ENCODE peak calls at places on chromosomes 2 and 18, in four cellular contexts. One of them, this sample, is unnamed.

GRCh38 chr18:45526120-45526841 is 89.0 kb upstream of the SLC14A2 start:
- DNase-seq in activated naive CD8-positive, alpha-beta T cell treated with anti-CD3 and anti-CD28 coated beads, Interleukin-2, amount 10 ng/mL, durations not matched to agents 7 days and 5 days: no peak
- DNase-seq in activated CD4-positive, alpha-beta T cell treated with anti-CD3 and anti-CD28 coated beads, Interleukin-2, amount 10 ng/mL, durations not matched to agents 7 days and 5 days: no peak
- DNase-seq in pulmonary artery endothelial cell: no peak
- DNase-seq in this sample: no peak

GRCh38 chr2:199379251-199379650 is 78.5 kb downstream of the SATB2 start:
- DNase-seq in activated naive CD8-positive, alpha-beta T cell treated with anti-CD3 and anti-CD28 coated beads, Interleukin-2, amount 10 ng/mL, durations not matched to agents 7 days and 5 days: no peak
- DNase-seq in activated CD4-positive, alpha-beta T cell treated with anti-CD3 and anti-CD28 coated beads, Interleukin-2, amount 10 ng/mL, durations not matched to agents 7 days and 5 days: no peak
- DNase-seq in pulmonary artery endothelial cell: no peak
- DNase-seq in this sample: no peak

GRCh38 chr18:61833978-61834377 is 58.8 kb downstream of the RNF152 start:
- DNase-seq in activated naive CD8-positive, alpha-beta T cell treated with anti-CD3 and anti-CD28 coated beads, Interleukin-2, amount 10 ng/mL, durations not matched to agents 7 days and 5 days: no peak
- DNase-seq in activated CD4-positive, alpha-beta T cell treated with anti-CD3 and anti-CD28 coated beads, Interleukin-2, amount 10 ng/mL, durations not matched to agents 7 days and 5 days: no peak
- DNase-seq in pulmonary artery endothelial cell: no peak
- DNase-seq in this sample: no peak

GRCh38 chr2:85154048-85154753 is 21.0 kb downstream of the TCF7L1 start:
- DNase-seq in activated naive CD8-positive, alpha-beta T cell treated with anti-CD3 and anti-CD28 coated beads, Interleukin-2, amount 10 ng/mL, durations not matched to agents 7 days and 5 days: no peak
- DNase-seq in activated CD4-positive, alpha-beta T cell treated with anti-CD3 and anti-CD28 coated beads, Interleukin-2, amount 10 ng/mL, durations not matched to agents 7 days and 5 days: no peak
- DNase-seq in pulmonary artery endothelial cell: no peak
- DNase-seq in this sample: no peak

GRCh38 chr2:215870088-215870490 is 143.3 kb downstream of the MREG start:
- DNase-seq in activated naive CD8-positive, alpha-beta T cell treated with anti-CD3 and anti-CD28 coated beads, Interleukin-2, amount 10 ng/mL, durations not matched to agents 7 days and 5 days: no peak
- DNase-seq in activated CD4-positive, alpha-beta T cell treated with anti-CD3 and anti-CD28 coated beads, Interleukin-2, amount 10 ng/mL, durations not matched to agents 7 days and 5 days: no peak
- DNase-seq in pulmonary artery endothelial cell: no peak
- DNase-seq in this sample: peak; percentile 79

GRCh38 chr2:19887508-19887907 is 14.3 kb downstream of the TTC32 start:
- DNase-seq in activated naive CD8-positive, alpha-beta T cell treated with anti-CD3 and anti-CD28 coated beads, Interleukin-2, amount 10 ng/mL, durations not matched to agents 7 days and 5 days: no peak
- DNase-seq in activated CD4-positive, alpha-beta T cell treated with anti-CD3 and anti-CD28 coated beads, Interleukin-2, amount 10 ng/mL, durations not matched to agents 7 days and 5 days: no peak
- DNase-seq in pulmonary artery endothelial cell: no peak
- DNase-seq in this sample: no peak

GRCh38 chr18:61589724-61590065 is 256.5 kb downstream of the CDH20 start:
- DNase-seq in activated naive CD8-positive, alpha-beta T cell treated with anti-CD3 and anti-CD28 coated beads, Interleukin-2, amount 10 ng/mL, durations not matched to agents 7 days and 5 days: no peak
- DNase-seq in activated CD4-positive, alpha-beta T cell treated with anti-CD3 and anti-CD28 coated beads, Interleukin-2, amount 10 ng/mL, durations not matched to agents 7 days and 5 days: no peak
- DNase-seq in pulmonary artery endothelial cell: peak; percentile 50
- DNase-seq in this sample: no peak

GRCh38 chr2:160286541-160286940 is 86.5 kb upstream of the ITGB6 start:
- DNase-seq in activated naive CD8-positive, alpha-beta T cell treated with anti-CD3 and anti-CD28 coated beads, Interleukin-2, amount 10 ng/mL, durations not matched to agents 7 days and 5 days: no peak
- DNase-seq in activated CD4-positive, alpha-beta T cell treated with anti-CD3 and anti-CD28 coated beads, Interleukin-2, amount 10 ng/mL, durations not matched to agents 7 days and 5 days: no peak
- DNase-seq in pulmonary artery endothelial cell: no peak
- DNase-seq in this sample: no peak

GRCh38 chr18:3726241-3726951 is 276.4 kb downstream of the TGIF1 start:
- DNase-seq in activated naive CD8-positive, alpha-beta T cell treated with anti-CD3 and anti-CD28 coated beads, Interleukin-2, amount 10 ng/mL, durations not matched to agents 7 days and 5 days: no peak
- DNase-seq in activated CD4-positive, alpha-beta T cell treated with anti-CD3 and anti-CD28 coated beads, Interleukin-2, amount 10 ng/mL, durations not matched to agents 7 days and 5 days: no peak
- DNase-seq in pulmonary artery endothelial cell: no peak
- DNase-seq in this sample: no peak

GRCh38 chr18:63823516-63824219 is 48.5 kb downstream of the SERPINB7 start:
- DNase-seq in activated naive CD8-positive, alpha-beta T cell treated with anti-CD3 and anti-CD28 coated beads, Interleukin-2, amount 10 ng/mL, durations not matched to agents 7 days and 5 days: no peak
- DNase-seq in activated CD4-positive, alpha-beta T cell treated with anti-CD3 and anti-CD28 coated beads, Interleukin-2, amount 10 ng/mL, durations not matched to agents 7 days and 5 days: peak; percentile 48
- DNase-seq in pulmonary artery endothelial cell: no peak
- DNase-seq in this sample: peak; percentile 56

GRCh38 chr2:201984800-201985525 is 48.7 kb upstream of the FZD7 start:
- DNase-seq in activated naive CD8-positive, alpha-beta T cell treated with anti-CD3 and anti-CD28 coated beads, Interleukin-2, amount 10 ng/mL, durations not matched to agents 7 days and 5 days: no peak
- DNase-seq in activated CD4-positive, alpha-beta T cell treated with anti-CD3 and anti-CD28 coated beads, Interleukin-2, amount 10 ng/mL, durations not matched to agents 7 days and 5 days: no peak
- DNase-seq in pulmonary artery endothelial cell: no peak
- DNase-seq in this sample: no peak

GRCh38 chr18:77087391-77088141 is 45.0 kb downstream of the MBP start:
- DNase-seq in activated naive CD8-positive, alpha-beta T cell treated with anti-CD3 and anti-CD28 coated beads, Interleukin-2, amount 10 ng/mL, durations not matched to agents 7 days and 5 days: no peak
- DNase-seq in activated CD4-positive, alpha-beta T cell treated with anti-CD3 and anti-CD28 coated beads, Interleukin-2, amount 10 ng/mL, durations not matched to agents 7 days and 5 days: no peak
- DNase-seq in pulmonary artery endothelial cell: no peak
- DNase-seq in this sample: no peak

GRCh38 chr18:49628119-49628518 is 66.3 kb downstream of the LIPG start:
- DNase-seq in activated naive CD8-positive, alpha-beta T cell treated with anti-CD3 and anti-CD28 coated beads, Interleukin-2, amount 10 ng/mL, durations not matched to agents 7 days and 5 days: no peak
- DNase-seq in activated CD4-positive, alpha-beta T cell treated with anti-CD3 and anti-CD28 coated beads, Interleukin-2, amount 10 ng/mL, durations not matched to agents 7 days and 5 days: no peak
- DNase-seq in pulmonary artery endothelial cell: no peak
- DNase-seq in this sample: no peak

GRCh38 chr2:73291093-73291460 is 2.3 kb downstream of the EGR4 start:
- DNase-seq in activated naive CD8-positive, alpha-beta T cell treated with anti-CD3 and anti-CD28 coated beads, Interleukin-2, amount 10 ng/mL, durations not matched to agents 7 days and 5 days: peak; percentile 84
- DNase-seq in activated CD4-positive, alpha-beta T cell treated with anti-CD3 and anti-CD28 coated beads, Interleukin-2, amount 10 ng/mL, durations not matched to agents 7 days and 5 days: peak; percentile 67
- DNase-seq in pulmonary artery endothelial cell: no peak
- DNase-seq in this sample: peak; percentile 68

GRCh38 chr2:49265471-49265870 is 111.2 kb upstream of the FSHR start:
- DNase-seq in activated naive CD8-positive, alpha-beta T cell treated with anti-CD3 and anti-CD28 coated beads, Interleukin-2, amount 10 ng/mL, durations not matched to agents 7 days and 5 days: no peak
- DNase-seq in activated CD4-positive, alpha-beta T cell treated with anti-CD3 and anti-CD28 coated beads, Interleukin-2, amount 10 ng/mL, durations not matched to agents 7 days and 5 days: no peak
- DNase-seq in pulmonary artery endothelial cell: peak; percentile 84
- DNase-seq in this sample: no peak

GRCh38 chr2:233638836-233639235 is 2.6 kb downstream of the UGT1A10 start:
- DNase-seq in activated naive CD8-positive, alpha-beta T cell treated with anti-CD3 and anti-CD28 coated beads, Interleukin-2, amount 10 ng/mL, durations not matched to agents 7 days and 5 days: no peak
- DNase-seq in activated CD4-positive, alpha-beta T cell treated with anti-CD3 and anti-CD28 coated beads, Interleukin-2, amount 10 ng/mL, durations not matched to agents 7 days and 5 days: no peak
- DNase-seq in pulmonary artery endothelial cell: no peak
- DNase-seq in this sample: no peak

GRCh38 chr2:161946489-161947107 is 127.4 kb downstream of the DPP4 start:
- DNase-seq in activated naive CD8-positive, alpha-beta T cell treated with anti-CD3 and anti-CD28 coated beads, Interleukin-2, amount 10 ng/mL, durations not matched to agents 7 days and 5 days: no peak
- DNase-seq in activated CD4-positive, alpha-beta T cell treated with anti-CD3 and anti-CD28 coated beads, Interleukin-2, amount 10 ng/mL, durations not matched to agents 7 days and 5 days: peak; percentile 48
- DNase-seq in pulmonary artery endothelial cell: no peak
- DNase-seq in this sample: peak; percentile 27

GRCh38 chr18:10685484-10685883 is 159.7 kb downstream of the NAPG start:
- DNase-seq in activated naive CD8-positive, alpha-beta T cell treated with anti-CD3 and anti-CD28 coated beads, Interleukin-2, amount 10 ng/mL, durations not matched to agents 7 days and 5 days: no peak
- DNase-seq in activated CD4-positive, alpha-beta T cell treated with anti-CD3 and anti-CD28 coated beads, Interleukin-2, amount 10 ng/mL, durations not matched to agents 7 days and 5 days: no peak
- DNase-seq in pulmonary artery endothelial cell: no peak
- DNase-seq in this sample: no peak